ENCODE peak calls at places on chromosomes 11 and 22, in eight cellular contexts. E is H9, P is NCI-H1105, K is NCI-H526, L is cortex of kidney, M is adrenal gland, I is GM23248, J is hypothalamus. T is an unnamed sample.

GRCh38 chr11:80136991-80137390 is 696.2 kb upstream of the TENM4 start:
- DNase-seq in E (no peak), P (no peak), K (no peak), L (no peak), M (no peak), I (peak; percentile 0), J (no peak), T (no peak)

GRCh38 chr11:123020968-123021367 is 39.3 kb upstream of the BSX start:
- DNase-seq in E (peak; percentile 70), P (peak; percentile 70), K (peak; percentile 57), L (no peak), M (no peak), I (peak; percentile 84), J (no peak), T (peak; percentile 24)

GRCh38 chr11:87063982-87064381 is 26.2 kb downstream of the TMEM135 start:
- DNase-seq in E (no peak), P (no peak), K (no peak), L (no peak), M (no peak), I (peak; percentile 12), J (no peak), T (no peak)

GRCh38 chr11:69718147-69718546 is 14.3 kb upstream of the FGF19 start:
- DNase-seq in E (peak; percentile 89), P (peak; percentile 75), K (peak; percentile 68), L (no peak), M (no peak), I (peak; percentile 48), J (no peak), T (peak; percentile 29)

GRCh38 chr11:33323421-33323820 is 66.2 kb downstream of the HIPK3 start:
- DNase-seq in E (no peak), P (no peak), K (no peak), L (no peak), M (no peak), I (no peak), J (no peak), T (no peak)

GRCh38 chr11:8717544-8717875 is 34.9 kb downstream of the RPL27A start:
- DNase-seq in E (no peak), P (no peak), K (no peak), L (no peak), M (no peak), I (no peak), J (no peak), T (no peak)

GRCh38 chr22:37905534-37906363 is at the start of gene MICALL1:
- DNase-seq in E (peak; percentile 59), P (peak; percentile 15), K (no peak), L (no peak), M (peak; percentile 68), I (peak; percentile 91), J (peak; percentile 28), T (peak; percentile 51)

GRCh38 chr11:12249590-12250260 is 127.6 kb upstream of the PARVA start:
- DNase-seq in E (no peak), P (peak; percentile 97), K (peak; percentile 86), L (no peak), M (no peak), I (no peak), J (no peak), T (peak; percentile 99)

GRCh38 chr11:122910775-122911174 is 28.2 kb downstream of the JHY start:
- DNase-seq in E (no peak), P (peak; percentile 35), K (peak; percentile 64), L (no peak), M (no peak), I (peak; percentile 51), J (no peak), T (peak; percentile 60)

GRCh38 chr22:34111210-34111824 is 191.0 kb upstream of the LARGE1 start:
- DNase-seq in E (peak; percentile 64), P (peak; percentile 41), K (no peak), L (no peak), M (peak; percentile 23), I (peak; percentile 59), J (peak; percentile 6), T (peak; percentile 35)

GRCh38 chr22:37557321-37558001 is 2.8 kb upstream of the CDC42EP1 start:
- DNase-seq in E (peak; percentile 10), P (no peak), K (no peak), L (no peak), M (no peak), I (no peak), J (no peak), T (no peak)

GRCh38 chr11:46513934-46514342 is 79.9 kb downstream of the AMBRA1 start:
- DNase-seq in E (no peak), P (peak; percentile 89), K (peak; percentile 59), L (no peak), M (peak; percentile 57), I (no peak), J (peak; percentile 36), T (peak; percentile 70)

GRCh38 chr11:1515082-1516060 is 28.8 kb upstream of the MOB2 start:
- DNase-seq in E (peak; percentile 89), P (peak; percentile 14), K (peak; percentile 48), L (no peak), M (peak; percentile 83), I (peak; percentile 85), J (peak; percentile 85), T (peak; percentile 35)

GRCh38 chr11:17563248-17563647 is 16.2 kb downstream of the OTOG start:
- DNase-seq in E (peak; percentile 56), P (no peak), K (no peak), L (no peak), M (no peak), I (peak; percentile 10), J (no peak), T (no peak)

GRCh38 chr11:66866007-66866406 is 9.1 kb downstream of the LRFN4 start:
- DNase-seq in E (no peak), P (no peak), K (no peak), L (no peak), M (no peak), I (no peak), J (no peak), T (no peak)

GRCh38 chr11:13480198-13480597 is 15.6 kb downstream of the PTH start:
- DNase-seq in E (no peak), P (no peak), K (peak; percentile 50), L (no peak), M (no peak), I (no peak), J (no peak), T (peak; percentile 7)

GRCh38 chr11:57786436-57786835 is 24.8 kb downstream of the CTNND1 start:
- DNase-seq in E (no peak), P (no peak), K (no peak), L (no peak), M (no peak), I (no peak), J (no peak), T (no peak)

GRCh38 chr11:85316967-85317366 is 310.2 kb downstream of the DLG2 start:
- DNase-seq in E (no peak), P (no peak), K (no peak), L (no peak), M (no peak), I (no peak), J (no peak), T (peak; percentile 51)

GRCh38 chr11:104333977-104334376 is 170.0 kb upstream of the PDGFD start:
- DNase-seq in E (peak; percentile 43), P (no peak), K (no peak), L (no peak), M (no peak), I (peak; percentile 34), J (no peak), T (peak; percentile 2)

GRCh38 chr11:1873048-1873812 is 18.5 kb downstream of the PRR33 start:
- DNase-seq in E (no peak), P (no peak), K (no peak), L (no peak), M (no peak), I (peak; percentile 46), J (no peak), T (no peak)

GRCh38 chr11:8873966-8874365 is 37.0 kb upstream of the AKIP1 start:
- DNase-seq in E (no peak), P (no peak), K (no peak), L (no peak), M (no peak), I (no peak), J (no peak), T (no peak)

GRCh38 chr11:65802841-65803240 is 16.0 kb downstream of the OVOL1 start:
- DNase-seq in E (no peak), P (no peak), K (no peak), L (no peak), M (no peak), I (no peak), J (no peak), T (no peak)

GRCh38 chr11:110190885-110191284 is 97.7 kb downstream of the ZC3H12C start:
- DNase-seq in E (no peak), P (no peak), K (no peak), L (no peak), M (no peak), I (no peak), J (no peak), T (no peak)

GRCh38 chr22:36467042-36467810 is 14.2 kb downstream of the TXN2 start:
- DNase-seq in E (no peak), P (peak; percentile 47), K (no peak), L (no peak), M (no peak), I (peak; percentile 50), J (no peak), T (no peak)

GRCh38 chr11:16606784-16607674 is 131.4 kb upstream of the C11orf58 start:
- DNase-seq in E (peak; percentile 50), P (peak; percentile 77), K (peak; percentile 39), L (no peak), M (peak; percentile 42), I (no peak), J (peak; percentile 64), T (peak; percentile 79)

GRCh38 chr11:35126000-35126878 is 12.7 kb upstream of the CD44 start:
- DNase-seq in E (no peak), P (no peak), K (no peak), L (no peak), M (no peak), I (peak; percentile 7), J (no peak), T (no peak)

GRCh38 chr11:73257342-73258103 is 14.6 kb upstream of the P2RY6 start:
- DNase-seq in E (peak; percentile 33), P (no peak), K (no peak), L (no peak), M (peak; percentile 47), I (peak; percentile 97), J (no peak), T (no peak)

GRCh38 chr11:15923169-15923568 is 433.2 kb downstream of the SOX6 start:
- DNase-seq in E (no peak), P (no peak), K (peak; percentile 36), L (no peak), M (no peak), I (no peak), J (no peak), T (no peak)

GRCh38 chr11:119085523-119085878 is 820 bp downstream of the HMBS start:
- DNase-seq in E (no peak), P (no peak), K (no peak), L (no peak), M (no peak), I (peak; percentile 67), J (no peak), T (no peak)

GRCh38 chr22:28395920-28396447 is 283.7 kb downstream of the TTC28 start:
- DNase-seq in E (no peak), P (no peak), K (no peak), L (no peak), M (no peak), I (peak; percentile 51), J (no peak), T (no peak)

GRCh38 chr22:29660021-29660420 is 56.6 kb downstream of the NF2 start:
- DNase-seq in E (no peak), P (no peak), K (no peak), L (no peak), M (no peak), I (no peak), J (no peak), T (no peak)

GRCh38 chr11:96899971-96900370 is 510.2 kb downstream of the JRKL start:
- DNase-seq in E (no peak), P (no peak), K (no peak), L (no peak), M (no peak), I (no peak), J (no peak), T (no peak)

T was measured in NCI-H1417.